ENCODE peak calls at places on chromosomes 12 and 14, in six cellular contexts. F, V, G, Y, M and O are unnamed samples.
A peak's percentile ranks its signal among the peaks of the same experiment; 100 is the strongest.

GRCh38 chr14:88322505-88323085 is 474 bp downstream of the KCNK10 start:
- DNase-seq in Y (no peak), M (no peak), G (no peak), F (no peak), V (no peak), O (no peak)

GRCh38 chr12:6915023-6915788 is 826 bp downstream of the ENO2 start:
- DNase-seq in G (peak; percentile 49), F (no peak), M (no peak), V (no peak), Y (no peak), O (no peak)

GRCh38 chr12:124625867-124626675 is 58.7 kb upstream of the NCOR2 start:
- DNase-seq in G (peak; percentile 90), Y (peak; percentile 50), V (peak; percentile 85), M (peak; percentile 66), F (peak; percentile 93), O (peak; percentile 79)

GRCh38 chr14:101134851-101135486 is 231.4 kb upstream of the RTL1 start:
- DNase-seq in G (no peak), M (peak; percentile 23), V (no peak), F (peak; percentile 59), Y (no peak), O (no peak)

GRCh38 chr12:13347241-13348043 is 150.9 kb downstream of the EMP1 start:
- DNase-seq in M (no peak), F (no peak), G (no peak), Y (no peak), V (peak; percentile 45), O (no peak)

GRCh38 chr12:106245767-106246166 is 2.1 kb downstream of the CKAP4 start:
- DNase-seq in Y (peak; percentile 32), F (peak; percentile 85), M (peak; percentile 76), G (peak; percentile 85), V (peak; percentile 88), O (no peak)

GRCh38 chr14:75452324-75452723 is 24.5 kb downstream of the JDP2 start:
- DNase-seq in M (no peak), G (no peak), Y (no peak), V (peak; percentile 29), F (no peak), O (no peak)

GRCh38 chr14:57533214-57533613 is 39.6 kb upstream of the CCDC198 start:
- DNase-seq in F (no peak), G (no peak), Y (no peak), V (peak; percentile 15), M (no peak), O (no peak)

GRCh38 chr14:92902726-92903125 is 20.2 kb upstream of the CHGA start:
- DNase-seq in M (no peak), F (no peak), Y (no peak), V (no peak), G (no peak), O (no peak)

GRCh38 chr12:16424531-16424930 is 77.1 kb downstream of the MGST1 start:
- DNase-seq in G (no peak), M (no peak), F (no peak), Y (no peak), V (no peak), O (no peak)

GRCh38 chr14:87494010-87494409 is 499.0 kb downstream of the GALC start:
- DNase-seq in M (no peak), G (no peak), Y (no peak), F (no peak), V (no peak), O (no peak)

GRCh38 chr12:6914246-6914947 is at the start of gene ENO2:
- DNase-seq in V (peak; percentile 66), F (no peak), G (peak; percentile 82), Y (no peak), M (peak; percentile 68), O (peak; percentile 51)

GRCh38 chr12:49515266-49515665 is 23.6 kb upstream of the KCNH3 start:
- DNase-seq in V (peak; percentile 74), F (no peak), M (no peak), Y (no peak), G (no peak), O (no peak)

GRCh38 chr12:28869197-28869596 is 279.9 kb upstream of the FAR2 start:
- DNase-seq in F (no peak), Y (no peak), V (peak; percentile 86), G (no peak), M (no peak), O (no peak)

GRCh38 chr14:90388982-90389381 is 7.8 kb upstream of the CALM1 start:
- DNase-seq in V (no peak), M (no peak), Y (no peak), F (no peak), G (no peak), O (no peak)

GRCh38 chr14:80055912-80056801 is 155.1 kb downstream of the DIO2 start:
- DNase-seq in F (no peak), G (no peak), M (peak; percentile 27), V (peak; percentile 70), Y (peak; percentile 20), O (no peak)

GRCh38 chr14:103456167-103456835 is 66.3 kb downstream of the CKB start:
- DNase-seq in G (no peak), M (no peak), V (peak; percentile 35), F (no peak), Y (no peak), O (no peak)

GRCh38 chr12:31323466-31324115 is 2.4 kb downstream of the SINHCAF start:
- DNase-seq in V (peak; percentile 19), G (peak; percentile 73), F (peak; percentile 82), Y (no peak), M (peak; percentile 51), O (peak; percentile 67)

GRCh38 chr12:102478416-102479098 is 1.8 kb downstream of the IGF1 start:
- DNase-seq in G (no peak), V (no peak), M (peak; percentile 28), Y (no peak), F (no peak), O (no peak)

GRCh38 chr12:132356686-132357622 is 27.6 kb upstream of the GALNT9 start:
- DNase-seq in V (peak; percentile 86), M (no peak), F (no peak), G (peak; percentile 51), Y (peak; percentile 27), O (no peak)

GRCh38 chr14:75879031-75879430 is 102.8 kb downstream of the TGFB3 start:
- DNase-seq in G (no peak), M (no peak), V (peak; percentile 91), Y (no peak), F (no peak), O (no peak)

GRCh38 chr12:88985631-88986030 is 366.7 kb downstream of the DUSP6 start:
- DNase-seq in Y (no peak), G (no peak), V (no peak), F (no peak), M (no peak), O (no peak)

GRCh38 chr14:58717211-58717610 is 79.4 kb downstream of the DACT1 start:
- DNase-seq in G (no peak), F (no peak), Y (no peak), V (no peak), M (no peak), O (no peak)

GRCh38 chr14:31510222-31510621 is 22.4 kb upstream of the GPR33 start:
- DNase-seq in G (no peak), V (peak; percentile 37), F (no peak), M (no peak), Y (no peak), O (no peak)

GRCh38 chr12:4830568-4830967 is 79.1 kb upstream of the KCNA1 start:
- DNase-seq in Y (no peak), M (no peak), G (no peak), V (peak; percentile 35), F (no peak), O (no peak)

GRCh38 chr12:82299617-82300016 is 58.6 kb downstream of the CCDC59 start:
- DNase-seq in F (no peak), M (no peak), Y (no peak), G (no peak), V (peak; percentile 47), O (no peak)

GRCh38 chr14:59208224-59208814 is 19.9 kb downstream of the DAAM1 start:
- DNase-seq in Y (no peak), V (peak; percentile 51), M (no peak), F (no peak), G (no peak), O (no peak)

GRCh38 chr14:99838555-99839193 is 45.5 kb downstream of the EML1 start:
- DNase-seq in Y (no peak), V (peak; percentile 44), F (no peak), M (no peak), G (peak; percentile 83), O (no peak)

DNA sequence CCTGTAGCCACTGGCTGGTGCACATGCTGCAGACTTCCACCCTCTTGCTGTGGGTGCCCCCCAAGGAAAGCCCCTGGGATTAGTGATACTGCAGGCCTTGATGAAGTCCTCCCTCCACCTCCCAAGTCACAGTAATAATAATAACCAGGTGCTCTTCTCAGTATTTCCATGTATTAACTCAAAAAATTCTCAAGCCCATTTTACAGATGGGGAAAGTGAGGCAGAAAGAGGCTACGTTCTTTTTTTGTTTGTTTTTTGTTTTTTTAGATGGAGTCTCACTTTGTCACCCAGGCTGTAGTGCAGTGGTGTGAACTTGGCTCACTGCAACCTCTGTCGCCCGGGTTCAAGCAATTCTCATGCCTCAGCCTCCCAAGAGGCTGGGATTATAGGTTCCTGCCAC is 5.8 kb downstream of the TMEM229B start:
- DNase-seq in Y (no peak), G (no peak), F (no peak), M (no peak), V (no peak), O (no peak)
- H3K4me3 ChIP-seq in Y (no peak overlapping the region), G (no peak overlapping the region), F (no peak overlapping the region), M (no peak overlapping the region), V (no peak overlapping the region), O (no peak overlapping the region)

GRCh38 chr14:97441740-97442362 is 644.7 kb downstream of the VRK1 start:
- DNase-seq in V (no peak), G (no peak), F (no peak), M (no peak), Y (no peak), O (no peak)
- TF ChIP-seq CTCF in V (no peak), G (no peak), F (no peak), M (no peak), Y (no peak), O (no peak)

DNA sequence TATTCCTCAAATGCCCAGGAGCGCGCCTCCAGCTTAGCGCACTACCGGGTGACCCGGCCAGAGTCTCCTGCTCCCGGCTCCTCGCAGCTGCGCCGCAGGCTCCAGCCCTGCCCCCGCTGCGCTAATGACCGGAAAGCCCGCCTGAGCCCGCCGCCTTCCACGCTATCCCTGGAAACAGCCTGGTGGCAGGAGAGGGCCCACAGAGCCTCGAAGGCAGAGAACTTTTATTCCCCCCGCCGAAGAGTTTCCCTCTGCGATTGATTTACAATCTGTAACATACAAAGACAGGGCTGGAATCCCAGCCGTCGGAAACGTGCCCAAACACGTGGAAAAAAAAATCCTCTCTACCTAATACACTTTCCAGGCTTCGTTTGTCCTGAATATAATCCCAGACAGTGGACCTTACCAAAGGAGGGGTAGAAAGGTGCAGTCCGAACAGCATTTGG is 1.5 kb downstream of the COL2A1 start:
- DNase-seq in F (no peak), M (peak; percentile 48), G (no peak), Y (no peak), V (peak; percentile 45), O (no peak)
- H3K27me3 ChIP-seq in F (peaks cover 82% of the 10 kb centered on the region), M (peaks cover 15% of the 10 kb centered on the region), G (peaks cover 86% of the 10 kb centered on the region), Y (peaks cover 7% of the 10 kb centered on the region), V (peaks cover 37% of the 10 kb centered on the region), O (peaks cover 12% of the 10 kb centered on the region)

GRCh38 chr14:23544511-23545447 is 6.8 kb downstream of the ZFHX2 start:
- DNase-seq in G (no peak), Y (no peak), M (no peak), F (no peak), V (peak; percentile 38), O (no peak)
- H3K4me3 ChIP-seq in G (no peak overlapping the region), Y (no peak overlapping the region), M (no peak overlapping the region), F (no peak overlapping the region), V (no peak overlapping the region), O (no peak overlapping the region)